ENCODE peak calls at places on chromosomes 4 and X, in five cellular contexts. L, A, X, D and Z are unnamed samples.

GRCh38 chr4:159705334-159705733 is 602.5 kb downstream of the RAPGEF2 start:
- DNase-seq in X (no peak), L (no peak), D (no peak), A (no peak), Z (no peak)

GRCh38 chr4:169136330-169136729 is 126.3 kb upstream of the CBR4 start:
- DNase-seq in D (no peak), X (no peak), L (no peak), A (no peak), Z (no peak)

GRCh38 chrX:7798327-7798726 is 44.6 kb upstream of the VCX start:
- DNase-seq in X (no peak), D (no peak), L (no peak), A (no peak), Z (no peak)

GRCh38 chr4:17869327-17869726 is 58.5 kb downstream of the NCAPG start:
- DNase-seq in A (no peak), D (no peak), X (no peak), L (no peak), Z (no peak)

GRCh38 chrX:13092455-13092941 is 48.1 kb upstream of the FAM9C start:
- DNase-seq in A (no peak), L (no peak), D (no peak), X (no peak), Z (peak; percentile 33)

GRCh38 chrX:110944323-110944761 is 148.7 kb upstream of the CHRDL1 start:
- DNase-seq in A (peak; percentile 54), D (no peak), X (no peak), L (no peak), Z (no peak)

GRCh38 chr4:133148690-133149363 is at the start of gene PCDH10:
- DNase-seq in A (peak; percentile 56), D (peak; percentile 66), L (no peak), X (peak; percentile 97), Z (peak; percentile 90)

GRCh38 chr4:126065016-126065415 is 750.3 kb downstream of the FAT4 start:
- DNase-seq in D (no peak), A (no peak), X (no peak), L (no peak), Z (no peak)

GRCh38 chrX:368811-369562 is 17.7 kb downstream of the PPP2R3B start:
- DNase-seq in L (peak; percentile 43), D (no peak), X (peak; percentile 38), A (no peak), Z (no peak)

GRCh38 chr4:118754890-118755289 is 69.7 kb downstream of the METTL14 start:
- DNase-seq in L (no peak), D (no peak), X (no peak), A (no peak), Z (no peak)

GRCh38 chrX:19514791-19515614 is at the start of gene MAP3K15:
- DNase-seq in L (peak; percentile 31), X (no peak), A (no peak), D (no peak), Z (peak; percentile 31)

GRCh38 chr4:181528570-181529184 is 714.5 kb upstream of the TENM3 start:
- DNase-seq in X (peak; percentile 61), L (peak; percentile 2), A (peak; percentile 83), D (peak; percentile 5), Z (peak; percentile 42)

GRCh38 chr4:177285953-177286352 is 23.7 kb upstream of the NEIL3 start:
- DNase-seq in D (no peak), A (no peak), X (no peak), L (no peak), Z (no peak)

GRCh38 chr4:100117749-100118148 is 72.5 kb downstream of the DDIT4L start:
- DNase-seq in L (no peak), D (no peak), X (no peak), A (no peak), Z (no peak)

GRCh38 chr4:53557601-53558000 is 33.7 kb downstream of the LNX1 start:
- DNase-seq in D (no peak), X (no peak), A (no peak), L (no peak), Z (no peak)

GRCh38 chr4:14693728-14694127 is 308.6 kb upstream of the CPEB2 start:
- DNase-seq in L (no peak), X (no peak), D (no peak), A (no peak), Z (no peak)

GRCh38 chr4:86250006-86250405 is 109.8 kb downstream of the MAPK10 start:
- DNase-seq in D (no peak), X (no peak), A (no peak), L (no peak), Z (no peak)

GRCh38 chrX:68693481-68694410 is 46.3 kb downstream of the STARD8 start:
- DNase-seq in X (peak; percentile 28), A (peak; percentile 75), D (peak; percentile 26), L (no peak), Z (peak; percentile 90)

GRCh38 chr4:103002551-103002950 is 17.0 kb downstream of the SLC9B1 start:
- DNase-seq in L (no peak), D (no peak), A (no peak), X (peak; percentile 15), Z (no peak)

GRCh38 chr4:24471623-24472510 is 112.5 kb downstream of the DHX15 start:
- DNase-seq in L (peak; percentile 56), X (no peak), A (no peak), D (no peak), Z (peak; percentile 27)

GRCh38 chrX:12767856-12768255 is 23.4 kb upstream of the PRPS2 start:
- DNase-seq in X (no peak), D (no peak), A (no peak), L (no peak), Z (no peak)

GRCh38 chr4:75643651-75644050 is 13.3 kb upstream of the CDKL2 start:
- DNase-seq in D (no peak), A (no peak), X (peak; percentile 10), L (no peak), Z (no peak)

GRCh38 chrX:115449742-115450141 is 111.2 kb upstream of the PLS3 start:
- DNase-seq in X (no peak), L (no peak), A (no peak), D (no peak), Z (peak; percentile 53)

GRCh38 chr4:26120098-26120795 is 200.6 kb upstream of the RBPJ start:
- DNase-seq in X (no peak), D (no peak), A (no peak), L (peak; percentile 54), Z (no peak)

GRCh38 chr4:30537462-30537861 is 182.7 kb upstream of the PCDH7 start:
- DNase-seq in X (peak; percentile 41), D (peak; percentile 95), L (no peak), A (no peak), Z (no peak)

GRCh38 chrX:136752796-136753195 is 27.9 kb downstream of the ARHGEF6 start:
- DNase-seq in X (no peak), A (no peak), L (no peak), D (peak; percentile 65), Z (no peak)

GRCh38 chr4:127045872-127046271 is 586.9 kb upstream of the INTU start:
- DNase-seq in A (no peak), L (no peak), D (no peak), X (no peak), Z (no peak)